ENCODE peak calls at places on chromosomes 4 and X, in nine cellular contexts. U is esophagus muscularis mucosa, A is body of pancreas, R is IMR-90, B is GM12891, W is Peyer's patch, P is heart left ventricle, O is upper lobe of left lung, I is uterus. X is an unnamed sample.

GRCh38 chr4:129378346-129378745 is 282.4 kb downstream of the C4orf33 start:
- DNase-seq in O (no peak), A (no peak), R (no peak), P (no peak), W (no peak), I (no peak), B (no peak), U (no peak), X (no peak)

GRCh38 chrX:149521438-149521837 is 16.3 kb upstream of the IDS start:
- DNase-seq in A (no peak), R (no peak), O (no peak), U (no peak), P (no peak), B (no peak), I (no peak), W (no peak), X (no peak)

GRCh38 chrX:96424007-96424406 is 260.6 kb upstream of the DIAPH2 start:
- DNase-seq in B (no peak), O (no peak), U (no peak), R (no peak), P (no peak), W (no peak), I (no peak), A (no peak), X (no peak)

GRCh38 chr4:52911684-52912294 is 49.7 kb downstream of the RASL11B start:
- DNase-seq in W (peak; percentile 90), O (peak; percentile 71), P (peak; percentile 65), I (peak; percentile 62), U (no peak), A (peak; percentile 80), R (peak; percentile 56), B (peak; percentile 24), X (peak; percentile 32)

GRCh38 chrX:70479970-70480659 is 35.5 kb downstream of the DLG3 start:
- DNase-seq in P (peak; percentile 6), O (no peak), B (no peak), I (no peak), A (peak; percentile 74), W (peak; percentile 60), R (no peak), U (no peak), X (no peak)

GRCh38 chr4:2492970-2493369 is 24.1 kb downstream of the RNF4 start:
- DNase-seq in I (no peak), A (no peak), R (no peak), W (no peak), U (no peak), P (no peak), B (no peak), O (no peak), X (no peak)

GRCh38 chrX:154712781-154713391 is 38.0 kb downstream of the GAB3 start:
- DNase-seq in I (no peak), R (peak; percentile 73), P (no peak), B (peak; percentile 18), W (no peak), A (no peak), U (no peak), O (no peak), X (peak; percentile 34)

GRCh38 chr4:109434007-109434792 is 585 bp downstream of the SEC24B start:
- DNase-seq in P (peak; percentile 33), I (peak; percentile 29), O (peak; percentile 36), R (peak; percentile 18), W (peak; percentile 57), A (peak; percentile 41), B (no peak), U (no peak), X (no peak)

GRCh38 chr4:64682946-64683345 is 273.7 kb upstream of the TECRL start:
- DNase-seq in I (no peak), O (no peak), B (no peak), U (no peak), P (no peak), A (no peak), W (no peak), R (no peak), X (no peak)

GRCh38 chr4:40185830-40186664 is 10.8 kb upstream of the RHOH start:
- DNase-seq in W (no peak), O (no peak), U (no peak), P (no peak), R (peak; percentile 22), I (no peak), B (no peak), A (no peak), X (no peak)

GRCh38 chr4:159455675-159456235 is 352.9 kb downstream of the RAPGEF2 start:
- DNase-seq in B (no peak), P (no peak), R (peak; percentile 55), W (no peak), O (no peak), I (no peak), U (no peak), A (no peak), X (no peak)

GRCh38 chr4:68369474-68369805 is 19.6 kb upstream of the YTHDC1 start:
- DNase-seq in O (no peak), A (peak; percentile 34), I (no peak), P (no peak), U (no peak), R (no peak), W (no peak), B (no peak), X (no peak)

GRCh38 chrX:118495061-118495921 is at the start of gene DOCK11:
- DNase-seq in A (peak; percentile 43), P (peak; percentile 77), O (peak; percentile 83), B (peak; percentile 48), R (peak; percentile 76), U (peak; percentile 96), W (peak; percentile 92), I (peak; percentile 82), X (peak; percentile 57)
- TF ChIP-seq POLR2A in A (no peak), P (no peak), O (peak; percentile 31), B (no peak), R (no peak), U (no peak), W (no peak), I (peak; percentile 58), X (peak; percentile 59)

DNA sequence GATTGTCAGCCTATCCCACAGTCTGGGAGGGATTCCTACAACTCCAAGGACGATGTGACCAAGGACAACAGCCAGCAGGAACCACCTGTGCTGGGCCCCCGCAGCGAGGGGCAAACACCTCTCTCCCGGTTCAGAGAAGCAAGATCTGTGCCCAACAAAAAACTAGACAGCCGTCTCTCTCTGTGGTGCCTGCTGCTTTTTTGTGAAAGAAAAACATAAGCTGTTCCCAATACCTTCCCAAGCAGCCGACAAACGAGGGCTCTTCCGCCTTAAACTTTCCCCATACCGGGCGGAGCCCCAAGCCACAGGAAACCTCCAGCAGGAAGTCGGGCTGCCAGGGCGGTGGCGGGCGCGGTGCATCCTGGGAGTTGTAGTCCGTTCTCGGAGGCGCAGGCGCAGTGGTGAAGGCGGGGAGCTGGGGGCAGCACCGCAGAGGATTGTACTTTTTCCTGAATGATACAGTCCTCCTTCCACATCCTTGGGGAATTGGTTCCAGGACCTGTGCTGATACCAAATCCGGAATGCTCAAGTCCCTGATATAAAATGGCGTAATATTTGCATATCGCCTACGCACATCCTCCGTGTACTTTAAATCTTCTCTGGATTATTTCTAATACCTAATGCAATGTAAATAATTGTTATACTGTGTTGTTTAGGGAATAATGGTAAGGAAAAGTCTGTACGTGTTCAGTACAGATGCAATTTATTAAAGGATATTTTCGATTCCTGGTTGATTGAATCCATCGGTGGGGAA is 63.1 kb upstream of the IRF2 start:
- DNase-seq in B (peak; percentile 43), O (peak; percentile 97), U (peak; percentile 99), P (peak; percentile 98), A (peak; percentile 97), W (peak; percentile 97), R (peak; percentile 93), I (peak; percentile 97), X (peak; percentile 68)
- TF ChIP-seq POLR2A in B (peak; percentile 84), O (peak; percentile 92), U (peak; percentile 67), P (peak; percentile 33), A (peak; percentile 96), W (peak; percentile 87), R (peak; percentile 54), I (peak; percentile 93), X (peak; percentile 39)

GRCh38 chr4:102501635-102502382 is 650 bp downstream of the NFKB1 start:
- DNase-seq in R (peak; percentile 76), W (peak; percentile 89), P (peak; percentile 78), O (peak; percentile 88), A (peak; percentile 78), I (peak; percentile 76), U (peak; percentile 93), B (peak; percentile 25), X (peak; percentile 35)
- TF ChIP-seq POLR2A in R (peak; percentile 33), W (peak; percentile 44), P (no peak), O (peak; percentile 18), A (peak; percentile 81), I (peak; percentile 25), U (peak; percentile 15), B (no peak), X (peak; percentile 60)

GRCh38 chr4:123354701-123355100 is 41.9 kb upstream of the SPRY1 start:
- DNase-seq in W (no peak), B (no peak), P (no peak), R (no peak), U (no peak), A (no peak), I (no peak), O (no peak), X (no peak)

GRCh38 chr4:123353656-123354055 is 42.9 kb upstream of the SPRY1 start:
- DNase-seq in B (no peak), A (no peak), R (peak; percentile 17), W (no peak), U (no peak), O (no peak), P (no peak), I (no peak), X (no peak)

GRCh38 chr4:123359449-123360306 is 36.9 kb upstream of the SPRY1 start:
- DNase-seq in I (no peak), W (no peak), U (peak; percentile 84), P (no peak), A (no peak), R (no peak), O (no peak), B (no peak), X (no peak)

GRCh38 chr4:123352966-123353365 is 43.6 kb upstream of the SPRY1 start:
- DNase-seq in B (no peak), I (no peak), R (no peak), P (no peak), W (no peak), A (no peak), O (no peak), U (no peak), X (no peak)

GRCh38 chr4:123356914-123357313 is 39.7 kb upstream of the SPRY1 start:
- DNase-seq in I (no peak), A (no peak), U (no peak), R (no peak), P (no peak), B (no peak), W (no peak), O (no peak), X (no peak)
- TF ChIP-seq POLR2A in I (no peak), A (no peak), U (no peak), R (no peak), P (no peak), B (no peak), W (no peak), O (no peak), X (no peak)

GRCh38 chrX:120485562-120486520 is 16.7 kb upstream of the LAMP2 start:
- DNase-seq in W (peak; percentile 79), R (peak; percentile 69), B (peak; percentile 7), U (peak; percentile 91), O (peak; percentile 71), A (peak; percentile 83), I (peak; percentile 75), P (peak; percentile 81), X (peak; percentile 49)
- TF ChIP-seq POLR2A in W (no peak), R (no peak), B (no peak), U (no peak), O (no peak), A (peak; percentile 62), I (no peak), P (no peak), X (no peak)

GRCh38 chr4:24515698-24516097 is 68.7 kb downstream of the DHX15 start:
- DNase-seq in R (no peak), A (no peak), U (no peak), B (no peak), P (no peak), I (no peak), O (no peak), W (no peak), X (no peak)
- TF ChIP-seq POLR2A in R (no peak), A (no peak), U (no peak), B (no peak), P (no peak), I (no peak), O (no peak), W (no peak), X (no peak)

X was measured in H54.